ENCODE peak calls at places on chromosome 9, in five cellular contexts. One of them, this sample, is unnamed.

GRCh38 chr9:17609312-17610005 is 30.6 kb downstream of the SH3GL2 start:
- DNase-seq in mesenteric fat pad: no peak
- DNase-seq in GM13977: no peak
- DNase-seq in HS-27A: no peak
- DNase-seq in NCI-H1092 treated with DMSO at 0.1 percent for 48 hours: no peak
- DNase-seq in this sample: no peak

GRCh38 chr9:85895685-85896084 is 45.3 kb upstream of the NAA35 start:
- DNase-seq in mesenteric fat pad: no peak
- DNase-seq in GM13977: no peak
- DNase-seq in HS-27A: no peak
- DNase-seq in NCI-H1092 treated with DMSO at 0.1 percent for 48 hours: no peak
- DNase-seq in this sample: no peak

GRCh38 chr9:112487799-112488345 is 1.2 kb downstream of the KIAA1958 start:
- DNase-seq in mesenteric fat pad: no peak
- DNase-seq in GM13977: no peak
- DNase-seq in HS-27A: no peak
- DNase-seq in NCI-H1092 treated with DMSO at 0.1 percent for 48 hours: no peak
- DNase-seq in this sample: no peak

GRCh38 chr9:113632776-113633590 is 169.5 kb downstream of the RGS3 start:
- DNase-seq in mesenteric fat pad: peak
- DNase-seq in GM13977: no peak
- DNase-seq in HS-27A: no peak
- DNase-seq in NCI-H1092 treated with DMSO at 0.1 percent for 48 hours: no peak
- DNase-seq in this sample: no peak

GRCh38 chr9:36141288-36141687 is 4.8 kb downstream of the GLIPR2 start:
- DNase-seq in mesenteric fat pad: peak
- DNase-seq in GM13977: no peak
- DNase-seq in HS-27A: no peak
- DNase-seq in NCI-H1092 treated with DMSO at 0.1 percent for 48 hours: no peak
- DNase-seq in this sample: no peak

GRCh38 chr9:33524431-33524947 is 438 bp downstream of the ANKRD18B start:
- DNase-seq in mesenteric fat pad: no peak
- DNase-seq in GM13977: peak
- DNase-seq in HS-27A: no peak
- DNase-seq in NCI-H1092 treated with DMSO at 0.1 percent for 48 hours: peak
- DNase-seq in this sample: no peak

GRCh38 chr9:37295178-37295577 is 127.3 kb upstream of the GRHPR start:
- DNase-seq in mesenteric fat pad: no peak
- DNase-seq in GM13977: no peak
- DNase-seq in HS-27A: no peak
- DNase-seq in NCI-H1092 treated with DMSO at 0.1 percent for 48 hours: no peak
- DNase-seq in this sample: no peak

GRCh38 chr9:32069169-32069813 is 315.2 kb upstream of the ACO1 start:
- DNase-seq in mesenteric fat pad: no peak
- DNase-seq in GM13977: no peak
- DNase-seq in HS-27A: no peak
- DNase-seq in NCI-H1092 treated with DMSO at 0.1 percent for 48 hours: no peak
- DNase-seq in this sample: no peak

GRCh38 chr9:108588246-108588645 is 267.5 kb downstream of the ACTL7B start:
- DNase-seq in mesenteric fat pad: no peak
- DNase-seq in GM13977: no peak
- DNase-seq in HS-27A: no peak
- DNase-seq in NCI-H1092 treated with DMSO at 0.1 percent for 48 hours: no peak
- DNase-seq in this sample: no peak

GRCh38 chr9:114723926-114724325 is 41.9 kb upstream of the TEX48 start:
- DNase-seq in mesenteric fat pad: no peak
- DNase-seq in GM13977: no peak
- DNase-seq in HS-27A: no peak
- DNase-seq in NCI-H1092 treated with DMSO at 0.1 percent for 48 hours: no peak
- DNase-seq in this sample: no peak

GRCh38 chr9:90868555-90868954 is 66.9 kb downstream of the SYK start:
- DNase-seq in mesenteric fat pad: no peak
- DNase-seq in GM13977: no peak
- DNase-seq in HS-27A: no peak
- DNase-seq in NCI-H1092 treated with DMSO at 0.1 percent for 48 hours: no peak
- DNase-seq in this sample: no peak